ENCODE peak calls at places on chromosomes 16 and 17, in six cellular contexts. One of them, this sample, is unnamed.

GRCh38 chr17:47730681-47731080 is 2.4 kb upstream of the TBX21 start:
- DNase-seq in AG10803: no peak
- DNase-seq in skeletal muscle cell: no peak
- DNase-seq in epithelial cell of esophagus: no peak
- DNase-seq in MM.1S: no peak
- DNase-seq in choroid plexus epithelial cell: no peak
- DNase-seq in this sample: no peak

GRCh38 chr17:51419476-51419875 is 159.1 kb downstream of the UTP18 start:
- DNase-seq in epithelial cell of esophagus: no peak
- DNase-seq in MM.1S: no peak
- DNase-seq in AG10803: no peak
- DNase-seq in choroid plexus epithelial cell: no peak
- DNase-seq in skeletal muscle cell: no peak
- DNase-seq in this sample: no peak

GRCh38 chr16:11072420-11073153 is 128.2 kb downstream of the CLEC16A start:
- DNase-seq in epithelial cell of esophagus: no peak
- DNase-seq in MM.1S: no peak
- DNase-seq in AG10803: no peak
- DNase-seq in skeletal muscle cell: no peak
- DNase-seq in choroid plexus epithelial cell: no peak
- DNase-seq in this sample: no peak

GRCh38 chr17:7823581-7824001 is 10.4 kb upstream of the KDM6B start:
- DNase-seq in choroid plexus epithelial cell: no peak
- DNase-seq in MM.1S: no peak
- DNase-seq in AG10803: no peak
- DNase-seq in skeletal muscle cell: no peak
- DNase-seq in epithelial cell of esophagus: no peak
- DNase-seq in this sample: no peak

GRCh38 chr16:79792952-79793351 is 192.4 kb upstream of the MAF start:
- DNase-seq in skeletal muscle cell: peak
- DNase-seq in epithelial cell of esophagus: no peak
- DNase-seq in choroid plexus epithelial cell: no peak
- DNase-seq in AG10803: no peak
- DNase-seq in MM.1S: no peak
- DNase-seq in this sample: no peak

GRCh38 chr17:76968707-76969597 is 100.7 kb downstream of the MGAT5B start:
- DNase-seq in choroid plexus epithelial cell: peak
- DNase-seq in epithelial cell of esophagus: peak
- DNase-seq in AG10803: no peak
- DNase-seq in MM.1S: peak
- DNase-seq in skeletal muscle cell: no peak
- DNase-seq in this sample: no peak

GRCh38 chr16:83609178-83609577 is 198.6 kb upstream of the HSBP1 start:
- DNase-seq in skeletal muscle cell: no peak
- DNase-seq in MM.1S: no peak
- DNase-seq in AG10803: peak
- DNase-seq in choroid plexus epithelial cell: no peak
- DNase-seq in epithelial cell of esophagus: no peak
- DNase-seq in this sample: no peak

GRCh38 chr17:3531266-3532101 is 26.1 kb downstream of the TRPV3 start:
- DNase-seq in epithelial cell of esophagus: no peak
- DNase-seq in MM.1S: no peak
- DNase-seq in choroid plexus epithelial cell: no peak
- DNase-seq in skeletal muscle cell: no peak
- DNase-seq in AG10803: no peak
- DNase-seq in this sample: no peak

GRCh38 chr16:58099956-58100300 is 29.3 kb downstream of the CFAP20 start:
- DNase-seq in epithelial cell of esophagus: no peak
- DNase-seq in AG10803: no peak
- DNase-seq in choroid plexus epithelial cell: no peak
- DNase-seq in MM.1S: no peak
- DNase-seq in skeletal muscle cell: no peak
- DNase-seq in this sample: no peak

GRCh38 chr17:64128787-64129514 is 993 bp downstream of the ERN1 start:
- DNase-seq in AG10803: peak
- DNase-seq in skeletal muscle cell: no peak
- DNase-seq in MM.1S: no peak
- DNase-seq in choroid plexus epithelial cell: peak
- DNase-seq in epithelial cell of esophagus: peak
- DNase-seq in this sample: no peak

GRCh38 chr16:27923751-27924150 is 139.8 kb downstream of the GSG1L start:
- DNase-seq in MM.1S: no peak
- DNase-seq in skeletal muscle cell: no peak
- DNase-seq in epithelial cell of esophagus: no peak
- DNase-seq in choroid plexus epithelial cell: no peak
- DNase-seq in AG10803: no peak
- DNase-seq in this sample: no peak

GRCh38 chr17:75842963-75843576 is 1.1 kb downstream of the UNC13D start:
- DNase-seq in skeletal muscle cell: no peak
- DNase-seq in epithelial cell of esophagus: no peak
- DNase-seq in MM.1S: no peak
- DNase-seq in AG10803: no peak
- DNase-seq in choroid plexus epithelial cell: no peak
- DNase-seq in this sample: no peak

GRCh38 chr16:8929086-8929748 is 34.5 kb downstream of the USP7 start:
- DNase-seq in AG10803: no peak
- DNase-seq in MM.1S: no peak
- DNase-seq in epithelial cell of esophagus: no peak
- DNase-seq in skeletal muscle cell: no peak
- DNase-seq in choroid plexus epithelial cell: no peak
- DNase-seq in this sample: no peak

GRCh38 chr16:58885528-58886170 is 151.5 kb upstream of the GOT2 start:
- DNase-seq in skeletal muscle cell: peak
- DNase-seq in choroid plexus epithelial cell: no peak
- DNase-seq in AG10803: peak
- DNase-seq in MM.1S: no peak
- DNase-seq in epithelial cell of esophagus: no peak
- DNase-seq in this sample: no peak

GRCh38 chr17:83084621-83085056 is 5.2 kb downstream of the METRNL start:
- DNase-seq in epithelial cell of esophagus: no peak
- DNase-seq in skeletal muscle cell: no peak
- DNase-seq in AG10803: no peak
- DNase-seq in MM.1S: no peak
- DNase-seq in choroid plexus epithelial cell: no peak
- DNase-seq in this sample: no peak
- H3K4me3 ChIP-seq in epithelial cell of esophagus: no peak
- H3K4me3 ChIP-seq in skeletal muscle cell: no peak
- H3K4me3 ChIP-seq in AG10803: peak
- H3K4me3 ChIP-seq in MM.1S: no peak
- H3K4me3 ChIP-seq in choroid plexus epithelial cell: no peak
- H3K4me3 ChIP-seq in this sample: peak

GRCh38 chr17:62631086-62631935 is 3.8 kb downstream of the MRC2 start:
- DNase-seq in choroid plexus epithelial cell: no peak
- DNase-seq in epithelial cell of esophagus: no peak
- DNase-seq in MM.1S: no peak
- DNase-seq in AG10803: no peak
- DNase-seq in skeletal muscle cell: no peak
- DNase-seq in this sample: no peak
- H3K4me3 ChIP-seq in choroid plexus epithelial cell: no peak
- H3K4me3 ChIP-seq in epithelial cell of esophagus: no peak
- H3K4me3 ChIP-seq in MM.1S: no peak
- H3K4me3 ChIP-seq in AG10803: no peak
- H3K4me3 ChIP-seq in skeletal muscle cell: no peak
- H3K4me3 ChIP-seq in this sample: no peak

GRCh38 chr17:82035956-82036633 is 1.4 kb downstream of the DCXR start:
- DNase-seq in AG10803: no peak
- DNase-seq in skeletal muscle cell: no peak
- DNase-seq in epithelial cell of esophagus: no peak
- DNase-seq in MM.1S: no peak
- DNase-seq in choroid plexus epithelial cell: no peak
- DNase-seq in this sample: no peak
- H3K4me3 ChIP-seq in AG10803: peak
- H3K4me3 ChIP-seq in skeletal muscle cell: peak
- H3K4me3 ChIP-seq in epithelial cell of esophagus: peak
- H3K4me3 ChIP-seq in MM.1S: peak
- H3K4me3 ChIP-seq in choroid plexus epithelial cell: peak
- H3K4me3 ChIP-seq in this sample: peak

GRCh38 chr16:87305505-87306391 is 11.4 kb downstream of the C16orf95 start:
- DNase-seq in skeletal muscle cell: no peak
- DNase-seq in MM.1S: no peak
- DNase-seq in epithelial cell of esophagus: peak
- DNase-seq in AG10803: peak
- DNase-seq in choroid plexus epithelial cell: peak
- DNase-seq in this sample: peak
- H3K4me3 ChIP-seq in skeletal muscle cell: no peak
- H3K4me3 ChIP-seq in MM.1S: no peak
- H3K4me3 ChIP-seq in epithelial cell of esophagus: no peak
- H3K4me3 ChIP-seq in AG10803: peak
- H3K4me3 ChIP-seq in choroid plexus epithelial cell: no peak
- H3K4me3 ChIP-seq in this sample: peak

DNA sequence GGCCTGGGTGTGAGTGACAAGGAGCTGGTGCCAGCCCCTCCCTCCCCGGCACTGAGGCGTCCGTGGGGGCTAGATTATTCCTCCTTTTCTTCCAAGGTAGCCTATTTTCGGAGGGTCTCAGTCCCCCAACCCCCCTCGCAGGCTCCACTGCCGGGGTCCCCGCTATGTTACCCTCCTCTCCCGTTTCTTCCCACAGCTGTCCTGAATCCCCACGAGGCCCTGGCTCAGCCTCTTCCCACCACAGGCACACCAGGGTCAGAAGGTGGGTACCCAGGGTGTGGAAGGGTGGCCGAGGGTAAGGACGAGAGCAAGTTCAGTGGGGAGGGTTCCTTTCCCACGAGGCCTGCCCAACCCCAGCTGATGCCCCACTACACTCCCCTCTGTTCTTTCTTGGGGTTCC is 611 bp downstream of the RAMP2 start:
- DNase-seq in AG10803: no peak
- DNase-seq in epithelial cell of esophagus: no peak
- DNase-seq in choroid plexus epithelial cell: no peak
- DNase-seq in MM.1S: no peak
- DNase-seq in skeletal muscle cell: no peak
- DNase-seq in this sample: no peak
- H3K4me3 ChIP-seq in AG10803: peak
- H3K4me3 ChIP-seq in epithelial cell of esophagus: no peak
- H3K4me3 ChIP-seq in choroid plexus epithelial cell: peak
- H3K4me3 ChIP-seq in MM.1S: peak
- H3K4me3 ChIP-seq in skeletal muscle cell: peak
- H3K4me3 ChIP-seq in this sample: peak

GRCh38 chr17:31320791-31321190 is 631 bp downstream of the EVI2A start:
- DNase-seq in MM.1S: peak
- DNase-seq in epithelial cell of esophagus: no peak
- DNase-seq in skeletal muscle cell: no peak
- DNase-seq in choroid plexus epithelial cell: peak
- DNase-seq in AG10803: peak
- DNase-seq in this sample: peak
- H3K4me3 ChIP-seq in MM.1S: peak
- H3K4me3 ChIP-seq in epithelial cell of esophagus: no peak
- H3K4me3 ChIP-seq in skeletal muscle cell: no peak
- H3K4me3 ChIP-seq in choroid plexus epithelial cell: peak
- H3K4me3 ChIP-seq in AG10803: no peak
- H3K4me3 ChIP-seq in this sample: peak

DNA sequence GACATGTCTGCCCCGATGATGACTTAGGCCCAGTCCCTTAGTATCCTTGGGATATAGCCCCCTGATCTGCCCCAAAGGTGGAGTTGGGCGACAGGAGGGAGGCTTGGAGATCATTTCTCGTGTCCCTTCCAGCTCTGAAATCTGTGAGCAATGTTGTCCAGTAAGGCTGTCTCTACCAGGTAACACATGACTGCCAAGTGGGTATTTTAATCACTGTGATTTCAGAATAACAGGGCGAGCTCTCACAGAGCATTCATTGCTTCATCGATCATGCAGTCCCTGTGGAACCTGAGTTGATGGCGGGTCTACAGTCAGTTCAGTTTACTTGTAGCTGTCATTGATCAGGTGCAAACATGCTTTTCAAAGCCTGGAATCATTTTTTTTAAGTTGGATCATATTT is 39.2 kb downstream of the KSR1 start:
- DNase-seq in MM.1S: no peak
- DNase-seq in skeletal muscle cell: no peak
- DNase-seq in epithelial cell of esophagus: peak
- DNase-seq in AG10803: no peak
- DNase-seq in choroid plexus epithelial cell: no peak
- DNase-seq in this sample: no peak
- H3K4me3 ChIP-seq in MM.1S: no peak
- H3K4me3 ChIP-seq in skeletal muscle cell: no peak
- H3K4me3 ChIP-seq in epithelial cell of esophagus: peak
- H3K4me3 ChIP-seq in AG10803: no peak
- H3K4me3 ChIP-seq in choroid plexus epithelial cell: no peak
- H3K4me3 ChIP-seq in this sample: no peak

GRCh38 chr17:30234954-30235353 is 543 bp downstream of the SLC6A4 start:
- DNase-seq in epithelial cell of esophagus: peak
- DNase-seq in AG10803: no peak
- DNase-seq in MM.1S: peak
- DNase-seq in skeletal muscle cell: no peak
- DNase-seq in choroid plexus epithelial cell: no peak
- DNase-seq in this sample: no peak
- H3K4me3 ChIP-seq in epithelial cell of esophagus: peak
- H3K4me3 ChIP-seq in AG10803: no peak
- H3K4me3 ChIP-seq in MM.1S: peak
- H3K4me3 ChIP-seq in skeletal muscle cell: peak
- H3K4me3 ChIP-seq in choroid plexus epithelial cell: peak
- H3K4me3 ChIP-seq in this sample: no peak

GRCh38 chr17:4770632-4771031 is 1.1 kb upstream of the TM4SF5 start:
- DNase-seq in skeletal muscle cell: no peak
- DNase-seq in epithelial cell of esophagus: no peak
- DNase-seq in AG10803: no peak
- DNase-seq in MM.1S: no peak
- DNase-seq in choroid plexus epithelial cell: no peak
- DNase-seq in this sample: no peak
- H3K4me3 ChIP-seq in skeletal muscle cell: no peak
- H3K4me3 ChIP-seq in epithelial cell of esophagus: no peak
- H3K4me3 ChIP-seq in AG10803: no peak
- H3K4me3 ChIP-seq in MM.1S: no peak
- H3K4me3 ChIP-seq in choroid plexus epithelial cell: no peak
- H3K4me3 ChIP-seq in this sample: no peak

DNA sequence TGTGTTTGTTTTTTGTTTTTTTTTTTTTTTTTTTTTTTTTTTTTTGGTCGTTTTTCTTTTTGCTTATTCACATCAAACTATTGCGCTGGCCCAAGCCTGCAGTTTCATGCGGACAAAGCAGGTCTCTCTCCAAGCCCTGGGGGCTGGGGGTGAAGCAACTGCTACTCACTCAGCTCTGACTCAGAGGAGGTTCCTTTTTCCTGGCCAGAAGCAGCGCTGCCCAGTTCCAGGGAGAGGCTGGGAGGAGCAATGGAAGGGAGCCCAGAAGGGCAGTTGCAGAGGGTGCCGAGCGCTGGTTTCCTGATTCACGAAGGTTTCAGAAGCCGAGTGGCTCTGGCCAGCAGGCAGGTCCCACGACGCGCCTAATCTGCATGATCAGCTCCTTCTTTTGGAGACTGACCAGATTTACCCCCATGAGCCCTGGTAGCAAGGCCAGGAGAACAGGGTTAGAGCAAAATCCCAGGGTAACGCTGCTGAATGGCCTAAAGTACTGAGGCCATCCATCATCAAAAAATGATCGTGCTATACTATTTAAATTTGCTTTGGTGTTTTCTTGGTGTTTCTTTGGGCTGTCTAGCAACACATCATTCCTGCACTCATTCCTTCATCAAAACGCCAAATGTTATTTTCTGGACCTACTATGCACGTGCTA is 144.7 kb upstream of the SOX9 start:
- DNase-seq in choroid plexus epithelial cell: peak
- DNase-seq in skeletal muscle cell: peak
- DNase-seq in MM.1S: no peak
- DNase-seq in AG10803: peak
- DNase-seq in epithelial cell of esophagus: peak
- DNase-seq in this sample: peak
- H3K4me3 ChIP-seq in choroid plexus epithelial cell: no peak
- H3K4me3 ChIP-seq in skeletal muscle cell: no peak
- H3K4me3 ChIP-seq in MM.1S: no peak
- H3K4me3 ChIP-seq in AG10803: peak
- H3K4me3 ChIP-seq in epithelial cell of esophagus: no peak
- H3K4me3 ChIP-seq in this sample: no peak

This sample was measured in HFF-Myc.